ENCODE peak calls at places on chromosomes 1 and 21, in four cellular contexts. N is CD4-positive, alpha-beta T cell; W is SK-N-SH; D is H9. J is an unnamed sample.

GRCh38 chr1:6209661-6210605 is 4.0 kb downstream of the RNF207 start:
- DNase-seq in N (no peak), W (peak; percentile 88), D (peak; percentile 54), J (peak; percentile 43)

GRCh38 chr1:100746542-100746932 is 27.0 kb downstream of the VCAM1 start:
- DNase-seq in N (no peak), W (no peak), D (no peak), J (no peak)

GRCh38 chr1:117838911-117839310 is 90.5 kb downstream of the GDAP2 start:
- DNase-seq in N (no peak), W (no peak), D (no peak), J (no peak)

GRCh38 chr1:37186246-37186756 is 152.0 kb upstream of the GRIK3 start:
- DNase-seq in N (no peak), W (peak; percentile 38), D (no peak), J (no peak)

GRCh38 chr1:21665711-21666571 is 3.2 kb downstream of the RAP1GAP start:
- DNase-seq in N (no peak), W (no peak), D (no peak), J (no peak)

GRCh38 chr21:40054403-40054802 is 187.2 kb downstream of the PCP4 start:
- DNase-seq in N (no peak), W (no peak), D (no peak), J (no peak)

GRCh38 chr1:201226859-201227488 is 36.4 kb downstream of the IGFN1 start:
- DNase-seq in N (peak; percentile 29), W (no peak), D (peak; percentile 27), J (peak; percentile 13)

GRCh38 chr1:199821029-199821779 is 206.3 kb upstream of the NR5A2 start:
- DNase-seq in N (no peak), W (no peak), D (no peak), J (no peak)

GRCh38 chr1:48031676-48032075 is 34.5 kb upstream of the TRABD2B start:
- DNase-seq in N (no peak), W (no peak), D (peak; percentile 4), J (no peak)

GRCh38 chr1:115706009-115706362 is 62.5 kb downstream of the CASQ2 start:
- DNase-seq in N (no peak), W (no peak), D (no peak), J (no peak)

GRCh38 chr1:27099154-27099903 is 55.6 kb downstream of the SLC9A1 start:
- DNase-seq in N (no peak), W (peak; percentile 62), D (no peak), J (peak; percentile 77)
- TF ChIP-seq CTCF in N (no peak), W (no peak), D (no peak), J (no peak)

DNA sequence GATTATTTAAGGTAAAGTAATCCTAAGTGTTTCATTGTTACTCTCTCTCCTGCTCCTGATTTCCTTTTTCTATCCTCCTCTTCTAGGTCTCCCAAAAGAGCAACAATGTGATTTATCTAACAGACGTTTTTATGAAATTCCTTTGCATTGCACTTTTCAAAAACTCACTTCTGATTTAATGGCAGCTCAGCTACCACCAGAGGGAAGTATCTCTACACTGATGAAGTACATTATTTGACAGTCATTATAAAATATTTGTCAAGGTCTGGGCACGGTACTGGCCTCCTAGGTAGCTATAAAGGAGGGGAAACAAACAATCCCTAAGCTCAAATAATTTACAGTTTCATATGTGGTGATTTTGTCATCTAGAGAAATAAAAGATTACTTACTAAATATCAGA is 15.6 kb downstream of the TMPRSS15 start:
- DNase-seq in N (no peak), W (no peak), D (no peak), J (no peak)
- TF ChIP-seq CTCF in N (no peak), W (no peak), D (peak; percentile 52), J (no peak)

GRCh38 chr1:75211648-75212047 is 77.5 kb downstream of the LHX8 start:
- DNase-seq in N (no peak), W (no peak), D (no peak), J (no peak)
- TF ChIP-seq CTCF in N (no peak), W (no peak), D (no peak), J (no peak)

GRCh38 chr1:35726814-35727433 is 8.2 kb upstream of the C1orf216 start:
- DNase-seq in N (peak; percentile 53), W (peak; percentile 76), D (peak; percentile 70), J (peak; percentile 70)
- TF ChIP-seq CTCF in N (peak; percentile 83), W (peak; percentile 89), D (peak; percentile 94), J (peak; percentile 85)

GRCh38 chr1:77218477-77219165 is 609 bp downstream of the PIGK start:
- DNase-seq in N (no peak), W (no peak), D (no peak), J (no peak)
- TF ChIP-seq CTCF in N (no peak), W (no peak), D (no peak), J (no peak)

GRCh38 chr1:35192056-35192852 is 691 bp downstream of the SFPQ start:
- DNase-seq in N (peak; percentile 89), W (peak; percentile 94), D (peak; percentile 73), J (peak; percentile 91)
- TF ChIP-seq CTCF in N (no peak), W (no peak), D (peak; percentile 46), J (peak; percentile 45)

GRCh38 chr1:229578168-229579100 is 19.9 kb upstream of the ABCB10 start:
- DNase-seq in N (no peak), W (no peak), D (no peak), J (no peak)
- TF ChIP-seq CTCF in N (no peak), W (no peak), D (no peak), J (no peak)

GRCh38 chr21:38984568-38984967 is 178.8 kb downstream of the ETS2 start:
- DNase-seq in N (no peak), W (peak; percentile 47), D (no peak), J (no peak)

GRCh38 chr21:38987551-38988210 is 182.0 kb downstream of the ETS2 start:
- DNase-seq in N (no peak), W (no peak), D (no peak), J (no peak)

GRCh38 chr21:38986460-38987395 is 181.0 kb downstream of the ETS2 start:
- DNase-seq in N (no peak), W (no peak), D (no peak), J (no peak)

GRCh38 chr21:38984982-38985422 is 179.3 kb downstream of the ETS2 start:
- DNase-seq in N (no peak), W (peak; percentile 79), D (no peak), J (no peak)

GRCh38 chr21:38985423-38986378 is 180.0 kb downstream of the ETS2 start:
- DNase-seq in N (no peak), W (peak; percentile 84), D (no peak), J (no peak)
- TF ChIP-seq CTCF in N (no peak), W (no peak), D (no peak), J (no peak)

GRCh38 chr1:46589529-46589928 is 14.5 kb downstream of the MKNK1 start:
- DNase-seq in N (no peak), W (no peak), D (no peak), J (no peak)
- TF ChIP-seq CTCF in N (no peak), W (no peak), D (no peak), J (no peak)

J was measured in glutamatergic neuron.